ENCODE peak calls at places on chromosomes 12 and 14, in five cellular contexts. L, C, G, F and W are unnamed samples.

GRCh38 chr12:47249719-47250506 is 170.2 kb upstream of the AMIGO2 start:
- DNase-seq in G (no peak), F (no peak), L (peak), C (peak), W (no peak)

GRCh38 chr14:83473416-83473815 is 1939.8 kb upstream of the SEL1L start:
- DNase-seq in L (peak), C (no peak), F (no peak), G (no peak), W (no peak)

GRCh38 chr12:117298191-117298590 is 63.2 kb downstream of the NOS1 start:
- DNase-seq in F (no peak), G (no peak), C (no peak), L (no peak), W (no peak)

GRCh38 chr14:56592746-56593544 is 13.3 kb downstream of the TMEM260 start:
- DNase-seq in L (no peak), G (no peak), C (no peak), F (no peak), W (no peak)

GRCh38 chr12:113171543-113171942 is 13.7 kb downstream of the DDX54 start:
- DNase-seq in G (no peak), L (no peak), C (no peak), F (no peak), W (no peak)

GRCh38 chr12:74770552-74770951 is 232.9 kb downstream of the ATXN7L3B start:
- DNase-seq in L (no peak), C (no peak), F (no peak), G (no peak), W (no peak)

GRCh38 chr14:49868720-49869114 is 16.1 kb upstream of the NEMF start:
- DNase-seq in L (no peak), F (no peak), C (no peak), G (no peak), W (no peak)

GRCh38 chr12:125533434-125534029 is 468.3 kb downstream of the AACS start:
- DNase-seq in G (no peak), C (peak), L (no peak), F (no peak), W (no peak)

GRCh38 chr14:77053046-77053841 is 24.7 kb upstream of the IRF2BPL start:
- DNase-seq in L (peak), F (peak), G (peak), C (peak), W (peak)

GRCh38 chr12:50641566-50641965 is 122.3 kb upstream of the ATF1 start:
- DNase-seq in F (no peak), C (no peak), G (no peak), L (no peak), W (no peak)

GRCh38 chr12:49868449-49868848 is 25.5 kb upstream of the BCDIN3D start:
- DNase-seq in L (no peak), C (no peak), G (no peak), F (no peak), W (no peak)

GRCh38 chr12:67630373-67631088 is 18.0 kb upstream of the DYRK2 start:
- DNase-seq in C (no peak), G (peak), L (peak), F (peak), W (peak)

GRCh38 chr12:122878780-122879612 is 16.9 kb downstream of the VPS37B start:
- DNase-seq in C (no peak), G (no peak), F (no peak), L (no peak), W (no peak)

GRCh38 chr12:29317556-29318363 is 63.2 kb downstream of the ERGIC2 start:
- DNase-seq in F (no peak), G (peak), C (peak), L (peak), W (peak)

GRCh38 chr14:61607570-61608244 is 87.6 kb upstream of the HIF1A start:
- DNase-seq in L (no peak), F (no peak), G (no peak), C (peak), W (no peak)

GRCh38 chr12:17076335-17076734 is 470.4 kb upstream of the LMO3 start:
- DNase-seq in C (no peak), G (no peak), F (no peak), L (no peak), W (no peak)

GRCh38 chr12:47717443-47718193 is 7.7 kb downstream of the ENDOU start:
- DNase-seq in C (peak), F (peak), L (peak), G (peak), W (peak)

GRCh38 chr12:6116481-6117021 is 7.9 kb downstream of the VWF start:
- DNase-seq in F (no peak), L (peak), G (no peak), C (no peak), W (no peak)

GRCh38 chr12:120795441-120796178 is 70.0 kb downstream of the ACADS start:
- DNase-seq in G (no peak), L (no peak), F (no peak), C (no peak), W (no peak)

GRCh38 chr12:102702447-102703114 is 214.5 kb downstream of the PAH start:
- DNase-seq in F (no peak), C (peak), G (no peak), L (peak), W (no peak)

GRCh38 chr12:64127811-64128210 is 94.3 kb downstream of the KICS2 start:
- DNase-seq in G (no peak), L (no peak), F (no peak), C (no peak), W (no peak)

GRCh38 chr12:91099836-91100235 is 11.5 kb downstream of the LUM start:
- DNase-seq in G (no peak), F (no peak), L (no peak), C (no peak), W (no peak)

GRCh38 chr12:96274331-96274730 is 80.2 kb downstream of the ELK3 start:
- DNase-seq in F (no peak), G (no peak), C (no peak), L (no peak), W (no peak)

GRCh38 chr12:49198431-49199155 is 9.7 kb upstream of the TUBA1A start:
- DNase-seq in L (peak), G (no peak), C (peak), F (no peak), W (no peak)

GRCh38 chr12:120350576-120351350 is 18.2 kb downstream of the MSI1 start:
- DNase-seq in C (no peak), G (no peak), F (peak), L (no peak), W (no peak)

GRCh38 chr14:105375635-105376057 is 22.7 kb upstream of the TEX22 start:
- DNase-seq in G (no peak), F (no peak), L (peak), C (no peak), W (peak)

GRCh38 chr12:114888458-114888857 is 204.5 kb upstream of the TBX3 start:
- DNase-seq in L (peak), F (no peak), C (no peak), G (no peak), W (no peak)

GRCh38 chr14:38548091-38548490 is 292.2 kb upstream of the CLEC14A start:
- DNase-seq in L (no peak), C (no peak), G (no peak), F (no peak), W (no peak)

GRCh38 chr12:60874091-60874490 is 1278.3 kb downstream of the SLC16A7 start:
- DNase-seq in L (no peak), G (no peak), F (no peak), C (no peak), W (no peak)

GRCh38 chr14:54786191-54786755 is 116.4 kb downstream of the GCH1 start:
- DNase-seq in F (no peak), C (no peak), G (no peak), L (no peak), W (no peak)

GRCh38 chr12:990649-991349 is at the start of gene ERC1:
- DNase-seq in L (peak), F (peak), C (peak), G (peak), W (peak)

GRCh38 chr12:48015954-48016353 is 11.7 kb upstream of the COL2A1 start:
- DNase-seq in C (no peak), F (no peak), G (no peak), L (no peak), W (no peak)

GRCh38 chr12:110112335-110112660 is 11.9 kb upstream of the IFT81 start:
- DNase-seq in F (no peak), L (no peak), G (no peak), C (no peak), W (no peak)

GRCh38 chr14:65344011-65344410 is 68.5 kb upstream of the FUT8 start:
- DNase-seq in G (no peak), C (no peak), L (no peak), F (no peak), W (no peak)

GRCh38 chr12:115771601-115772000 is 505.9 kb downstream of the MED13L start:
- DNase-seq in F (no peak), G (no peak), C (no peak), L (no peak), W (no peak)

GRCh38 chr12:110741371-110741770 is 1.3 kb downstream of the PPP1CC start:
- DNase-seq in G (no peak), F (no peak), L (peak), C (no peak), W (no peak)

GRCh38 chr14:75523771-75524171 is 1.5 kb downstream of the BATF start:
- DNase-seq in F (no peak), L (peak), G (no peak), C (no peak), W (no peak)

GRCh38 chr12:127570793-127571360 is 696.1 kb upstream of the TMEM132C start:
- DNase-seq in L (no peak), F (no peak), G (no peak), C (no peak), W (no peak)

GRCh38 chr12:116284401-116284800 is 6.9 kb upstream of the MED13L start:
- DNase-seq in L (peak), F (no peak), G (no peak), C (no peak), W (peak)

DNA sequence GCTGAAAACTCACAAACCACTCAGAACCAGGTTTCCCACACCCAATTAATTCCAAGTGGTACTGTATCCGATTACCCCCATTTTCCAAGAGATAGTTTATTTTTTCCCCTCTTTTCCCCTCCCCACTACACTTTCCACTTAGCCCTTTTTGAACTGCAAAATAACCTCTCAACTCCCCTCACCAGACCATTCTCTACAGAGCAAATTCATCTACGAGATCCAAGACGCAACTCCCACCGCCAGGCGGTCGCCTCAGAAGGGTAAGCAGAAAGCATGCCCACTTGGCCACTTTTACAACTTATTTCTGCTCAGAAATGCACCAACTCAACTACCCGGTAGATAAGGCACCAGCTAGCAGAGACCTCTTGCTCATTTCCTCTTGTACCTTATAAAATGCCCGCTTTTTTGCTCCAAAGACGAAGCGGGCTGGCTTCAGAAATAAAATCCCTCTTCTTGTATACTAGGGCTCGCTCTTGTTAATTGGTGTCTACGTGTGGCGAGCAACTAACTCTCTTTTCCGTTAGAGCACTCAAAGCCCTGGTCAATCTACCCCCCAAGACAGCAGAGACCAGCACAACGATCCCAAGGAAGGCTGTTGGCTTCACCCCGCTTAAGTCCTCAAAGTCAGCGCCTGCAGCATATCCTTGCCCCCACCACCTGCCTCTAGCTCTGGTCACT is 910 bp upstream of the SRP54 start:
- DNase-seq in F (no peak), C (peak), L (peak), G (peak), W (no peak)
- TF ChIP-seq CTCF in F (peak), C (peak), L (peak), G (peak), W (no peak)

GRCh38 chr14:51954657-51955056 is 34.7 kb upstream of the RTRAF start:
- DNase-seq in L (no peak), G (no peak), F (no peak), C (no peak), W (no peak)
- TF ChIP-seq CTCF in L (no peak), G (no peak), F (no peak), C (no peak), W (no peak)

DNA sequence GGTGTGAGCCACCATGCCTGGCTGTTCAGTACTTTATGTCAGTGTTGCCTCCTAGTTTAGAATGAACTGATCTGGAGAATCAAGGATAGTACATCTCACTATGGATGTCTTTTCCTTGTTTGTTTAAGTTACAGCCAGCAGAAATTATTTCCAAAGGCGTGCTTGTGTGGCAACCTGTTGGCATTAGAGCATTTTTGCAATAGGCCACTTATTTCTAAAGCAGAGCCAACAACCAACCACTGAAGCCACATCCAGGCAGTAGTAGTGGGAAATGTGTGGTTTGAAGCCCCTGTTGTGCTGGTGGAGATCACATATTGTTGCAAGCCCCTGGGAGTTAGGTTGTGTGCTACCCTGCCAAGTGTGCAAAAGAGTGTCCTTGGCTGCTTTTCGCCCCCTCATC is 3.7 kb downstream of the ANO6 start:
- DNase-seq in F (no peak), L (no peak), C (no peak), G (no peak), W (no peak)
- TF ChIP-seq CTCF in F (no peak), L (no peak), C (no peak), G (no peak), W (no peak)

GRCh38 chr14:31206536-31207286 is 882 bp downstream of the HECTD1 start:
- DNase-seq in F (peak), L (peak), C (peak), G (peak), W (no peak)

GRCh38 chr14:31207287-31207745 is 277 bp downstream of the HECTD1 start:
- DNase-seq in C (no peak), L (no peak), G (no peak), F (no peak), W (peak)

GRCh38 chr14:31209605-31210004 is 2.0 kb upstream of the HECTD1 start:
- DNase-seq in C (no peak), L (no peak), F (no peak), G (no peak), W (no peak)

GRCh38 chr14:31207746-31208545 is at the start of gene HECTD1:
- DNase-seq in L (peak), C (peak), G (peak), F (peak), W (no peak)

DNA sequence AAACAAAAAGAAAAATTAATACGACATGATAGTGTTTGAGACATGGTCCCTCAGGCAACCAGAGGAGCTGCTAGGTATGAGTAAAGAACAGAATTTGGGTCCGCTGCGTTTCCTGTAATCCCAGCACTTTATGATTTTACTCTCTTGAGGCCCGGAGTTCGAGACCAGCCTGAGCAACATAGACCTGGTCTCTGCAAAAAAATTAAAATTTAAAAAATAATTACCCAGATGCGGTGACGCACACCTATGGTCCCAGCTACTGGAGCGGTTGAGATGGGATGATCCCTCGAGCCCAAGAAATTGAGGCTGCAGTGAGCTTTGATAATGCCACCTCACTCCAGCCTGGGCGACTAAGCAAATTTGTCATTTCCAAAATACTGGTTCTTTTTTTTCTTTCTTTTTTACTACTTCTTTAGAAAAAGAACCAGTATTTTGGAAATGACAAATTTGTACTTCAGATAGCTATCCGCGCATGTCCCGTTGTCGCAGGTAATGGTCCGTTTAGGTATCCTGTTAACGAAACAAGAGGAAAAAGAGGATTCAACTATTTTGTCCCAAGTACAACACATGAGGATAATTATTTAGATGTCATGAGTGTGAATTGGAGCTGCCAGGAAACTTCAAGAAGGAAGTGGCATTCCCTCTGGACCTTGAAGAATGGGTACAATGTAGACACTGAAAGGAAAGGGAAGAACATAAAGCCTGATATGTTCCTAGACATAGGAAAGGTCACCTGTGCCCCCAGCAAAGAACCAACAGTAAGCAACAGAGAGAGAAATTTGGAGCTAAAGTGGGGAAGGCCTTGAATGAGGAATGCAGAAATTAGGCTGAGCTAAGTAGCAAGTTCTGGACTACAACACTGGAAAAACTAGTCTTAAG is 1.2 kb upstream of the HECTD1 start:
- DNase-seq in C (no peak), L (no peak), F (no peak), G (no peak), W (no peak)
- TF ChIP-seq CTCF in C (no peak), L (no peak), F (no peak), G (no peak), W (no peak)

GRCh38 chr14:103023881-103024473 is 33.4 kb downstream of the CDC42BPB start:
- DNase-seq in F (no peak), C (no peak), G (no peak), L (peak), W (peak)

GRCh38 chr14:103019827-103020226 is 37.5 kb downstream of the CDC42BPB start:
- DNase-seq in F (no peak), C (no peak), L (peak), G (no peak), W (no peak)

GRCh38 chr14:103020271-103020910 is 37.0 kb downstream of the CDC42BPB start:
- DNase-seq in L (no peak), F (no peak), C (no peak), G (no peak), W (no peak)

GRCh38 chr14:103021817-103022668 is 35.3 kb downstream of the CDC42BPB start:
- DNase-seq in L (no peak), F (no peak), C (no peak), G (no peak), W (peak)

DNA sequence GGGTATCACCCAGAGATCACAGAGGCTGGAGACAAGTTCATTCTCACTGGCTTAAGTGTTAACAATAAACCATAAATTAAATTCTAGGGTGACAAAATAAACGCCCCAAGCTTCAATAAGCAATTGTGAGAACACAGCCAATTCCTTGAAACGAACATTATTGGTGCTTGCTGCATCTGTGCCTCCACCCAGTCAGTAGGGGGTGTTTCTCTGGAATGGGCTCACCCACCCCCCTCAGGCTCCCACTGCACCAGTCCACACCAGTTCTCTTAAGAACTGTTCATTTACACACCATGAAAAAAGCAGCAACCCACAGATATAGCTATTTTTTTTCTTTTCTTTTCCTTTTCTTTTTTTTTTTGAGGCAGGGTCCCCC is 34.7 kb downstream of the CDC42BPB start:
- DNase-seq in F (no peak), C (no peak), L (no peak), G (no peak), W (no peak)
- TF ChIP-seq CTCF in F (no peak), C (no peak), L (peak), G (no peak), W (no peak)

GRCh38 chr12:54692353-54692752 is 44.2 kb upstream of the DCD start:
- DNase-seq in G (no peak), F (no peak), L (no peak), C (no peak), W (no peak)

GRCh38 chr12:54684636-54685630 is 36.8 kb upstream of the DCD start:
- DNase-seq in L (no peak), G (no peak), C (no peak), F (no peak), W (no peak)

GRCh38 chr12:54689034-54689372 is 40.8 kb upstream of the DCD start:
- DNase-seq in L (no peak), C (no peak), F (no peak), G (no peak), W (no peak)

GRCh38 chr12:54688309-54689033 is 40.3 kb upstream of the DCD start:
- DNase-seq in F (no peak), C (no peak), G (no peak), L (no peak), W (no peak)

GRCh38 chr12:54689984-54690383 is 41.8 kb upstream of the DCD start:
- DNase-seq in L (peak), F (no peak), C (no peak), G (no peak), W (no peak)
- TF ChIP-seq CTCF in L (no peak), F (no peak), C (peak), G (no peak), W (no peak)